ENCODE peak calls at places on chromosome 4, in five cellular contexts. G, P, O, N and H are unnamed samples.
A peak's percentile ranks its signal among the peaks of the same experiment; 100 is the strongest.

GRCh38 chr4:48375651-48376291 is 34.4 kb downstream of the SLAIN2 start:
- DNase-seq in P (no peak), O (no peak), G (peak; percentile 96), N (peak; percentile 27), H (peak; percentile 89)

GRCh38 chr4:111602848-111603247 is 542.4 kb upstream of the FAM241A start:
- DNase-seq in N (no peak), G (peak; percentile 28), P (no peak), O (no peak), H (peak; percentile 1)

GRCh38 chr4:108596389-108596788 is 24.0 kb upstream of the RPL34 start:
- DNase-seq in N (no peak), O (no peak), G (peak; percentile 9), P (no peak), H (no peak)

GRCh38 chr4:149344436-149344835 is 471.2 kb downstream of the IQCM start:
- DNase-seq in N (no peak), P (no peak), O (no peak), G (peak; percentile 34), H (peak; percentile 47)

GRCh38 chr4:109801895-109802319 is at the start of gene CFI:
- DNase-seq in P (no peak), N (no peak), G (peak; percentile 32), O (no peak), H (peak; percentile 57)

GRCh38 chr4:47287735-47288134 is 175.8 kb downstream of the COMMD8 start:
- DNase-seq in G (peak; percentile 87), O (no peak), P (no peak), N (peak; percentile 27), H (peak; percentile 79)

GRCh38 chr4:3257125-3257690 is 8.2 kb downstream of the MSANTD1 start:
- DNase-seq in P (no peak), O (no peak), G (no peak), N (no peak), H (no peak)

GRCh38 chr4:147560632-147561031 is 56.6 kb upstream of the TMEM184C start:
- DNase-seq in N (no peak), P (no peak), G (peak; percentile 82), O (no peak), H (peak; percentile 69)

GRCh38 chr4:168863719-168864632 is 146.1 kb downstream of the CBR4 start:
- DNase-seq in G (no peak), O (no peak), P (no peak), N (no peak), H (no peak)

GRCh38 chr4:73864365-73864764 is 4.8 kb upstream of the CXCL1 start:
- DNase-seq in P (no peak), O (peak; percentile 55), G (no peak), N (no peak), H (no peak)

GRCh38 chr4:15020502-15021286 is 18.4 kb downstream of the CPEB2 start:
- DNase-seq in G (no peak), O (no peak), P (no peak), N (no peak), H (no peak)

GRCh38 chr4:152382057-152382785 is 153.7 kb downstream of the FBXW7 start:
- DNase-seq in P (no peak), N (no peak), O (no peak), G (peak; percentile 21), H (peak; percentile 37)

GRCh38 chr4:70624226-70624793 is 4.2 kb upstream of the ENAM start:
- DNase-seq in P (no peak), N (no peak), G (no peak), O (no peak), H (no peak)

GRCh38 chr4:65653740-65654361 is 16.4 kb downstream of the EPHA5 start:
- DNase-seq in N (no peak), P (no peak), G (no peak), O (no peak), H (no peak)

GRCh38 chr4:73257242-73257994 is 1.2 kb downstream of the ANKRD17 start:
- DNase-seq in O (peak; percentile 44), N (peak; percentile 76), G (peak; percentile 85), P (peak; percentile 38), H (peak; percentile 92)

GRCh38 chr4:56655627-56656345 is 25.3 kb downstream of the HOPX start:
- DNase-seq in O (no peak), P (no peak), G (no peak), N (no peak), H (no peak)

GRCh38 chr4:2932951-2933565 is 30.1 kb downstream of the NOP14 start:
- DNase-seq in P (no peak), N (no peak), G (no peak), O (no peak), H (no peak)

GRCh38 chr4:159206427-159206871 is 103.6 kb downstream of the RAPGEF2 start:
- DNase-seq in G (peak; percentile 76), O (no peak), N (no peak), P (no peak), H (peak; percentile 21)

GRCh38 chr4:140237616-140238352 is 83.8 kb upstream of the MAML3 start:
- DNase-seq in N (peak; percentile 97), P (peak; percentile 84), O (peak; percentile 90), G (peak; percentile 93), H (peak; percentile 72)

GRCh38 chr4:3047464-3048286 is 26.7 kb downstream of the HTT-AS start:
- DNase-seq in G (peak; percentile 39), N (peak; percentile 84), P (peak; percentile 37), O (peak; percentile 86), H (peak; percentile 64)

GRCh38 chr4:158896459-158897238 is 127.8 kb downstream of the FNIP2 start:
- DNase-seq in P (no peak), N (no peak), G (no peak), O (no peak), H (peak; percentile 43)

GRCh38 chr4:111537861-111538260 is 607.4 kb upstream of the FAM241A start:
- DNase-seq in O (no peak), N (no peak), P (no peak), G (peak; percentile 60), H (peak; percentile 63)

GRCh38 chr4:110290511-110290910 is 92.1 kb upstream of the ELOVL6 start:
- DNase-seq in G (no peak), O (no peak), P (no peak), N (no peak), H (no peak)

GRCh38 chr4:75101906-75102888 is 169.3 kb downstream of the PARM1 start:
- DNase-seq in G (no peak), N (no peak), O (no peak), P (no peak), H (no peak)

GRCh38 chr4:24794916-24795665 is at the start of gene SOD3:
- DNase-seq in N (peak; percentile 92), P (peak; percentile 48), G (peak; percentile 86), O (peak; percentile 93), H (peak; percentile 69)

GRCh38 chr4:145544998-145545397 is 63.3 kb downstream of the SMAD1 start:
- DNase-seq in G (no peak), O (no peak), P (no peak), N (no peak), H (peak; percentile 7)

GRCh38 chr4:23889814-23890269 is at the start of gene PPARGC1A:
- DNase-seq in P (peak; percentile 35), O (no peak), N (no peak), G (peak; percentile 50), H (peak; percentile 67)

GRCh38 chr4:149555146-149555545 is 260.5 kb downstream of the IQCM start:
- DNase-seq in O (no peak), N (no peak), G (no peak), P (no peak), H (no peak)

GRCh38 chr4:16544251-16544721 is 318.0 kb upstream of the TAPT1 start:
- DNase-seq in O (no peak), N (peak; percentile 63), G (no peak), P (no peak), H (no peak)

GRCh38 chr4:76641758-76642157 is 206.7 kb downstream of the SHROOM3 start:
- DNase-seq in P (no peak), O (no peak), N (no peak), G (no peak), H (no peak)

GRCh38 chr4:36244257-36245084 is at the start of gene ARAP2:
- DNase-seq in N (peak; percentile 84), G (peak; percentile 4), O (peak; percentile 51), P (peak; percentile 35), H (peak; percentile 13)

GRCh38 chr4:73446336-73446938 is 10.4 kb downstream of the AFP start:
- DNase-seq in P (peak; percentile 18), N (peak; percentile 3), G (peak; percentile 63), O (no peak), H (peak; percentile 60)

GRCh38 chr4:74934016-74934821 is 1.3 kb downstream of the PARM1 start:
- DNase-seq in O (peak; percentile 47), P (no peak), G (peak; percentile 14), N (peak; percentile 75), H (peak; percentile 78)

GRCh38 chr4:3252480-3252828 is 3.5 kb downstream of the MSANTD1 start:
- DNase-seq in N (no peak), P (no peak), O (no peak), G (no peak), H (no peak)

GRCh38 chr4:10105421-10105820 is 11.2 kb downstream of the WDR1 start:
- DNase-seq in N (no peak), O (no peak), G (no peak), P (no peak), H (no peak)
- H3K79me1 ChIP-seq in N (no peaks in the 10 kb centered on the region), O (peaks cover 7% of the 10 kb centered on the region), G (peaks cover 62% of the 10 kb centered on the region), P (peaks cover 8% of the 10 kb centered on the region), H (no peaks in the 10 kb centered on the region)

GRCh38 chr4:182881928-182882327 is 35.3 kb downstream of the DCTD start:
- DNase-seq in G (no peak), N (no peak), O (no peak), P (no peak), H (no peak)
- H3K79me1 ChIP-seq in G (peaks cover 12% of the 10 kb centered on the region), N (no peaks in the 10 kb centered on the region), O (no peaks in the 10 kb centered on the region), P (no peaks in the 10 kb centered on the region), H (peaks cover 21% of the 10 kb centered on the region)

GRCh38 chr4:5878359-5878758 is 14.5 kb downstream of the CRMP1 start:
- DNase-seq in P (no peak), N (no peak), O (no peak), G (no peak), H (no peak)
- H3K79me1 ChIP-seq in P (peaks cover 17% of the 10 kb centered on the region), N (no peaks in the 10 kb centered on the region), O (peaks cover 36% of the 10 kb centered on the region), G (no peaks in the 10 kb centered on the region), H (no peaks in the 10 kb centered on the region)

DNA sequence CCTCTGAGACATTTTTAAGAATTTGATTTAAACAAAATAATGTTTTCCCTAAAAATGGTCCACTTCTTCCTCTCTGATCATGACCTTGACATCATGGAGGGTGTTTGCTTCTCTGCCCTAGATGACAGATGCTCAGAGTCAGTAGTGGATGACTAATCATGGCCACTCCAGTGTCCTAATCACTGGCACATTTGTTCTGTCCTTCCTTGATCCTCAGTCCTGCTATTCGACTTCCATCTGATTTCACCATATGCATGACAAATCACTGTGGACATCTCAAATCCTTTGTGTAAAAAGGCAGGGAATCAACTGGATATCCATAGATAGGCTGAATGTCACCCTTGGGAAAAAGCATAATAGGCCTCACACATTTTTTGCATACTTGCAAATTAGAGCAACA is 9.0 kb downstream of the CRMP1 start:
- DNase-seq in P (no peak), G (no peak), N (no peak), O (no peak), H (peak; percentile 19)
- H3K79me1 ChIP-seq in P (peaks cover 22% of the 10 kb centered on the region), G (no peaks in the 10 kb centered on the region), N (no peaks in the 10 kb centered on the region), O (peaks cover 21% of the 10 kb centered on the region), H (no peaks in the 10 kb centered on the region)

GRCh38 chr4:5881340-5881739 is 11.5 kb downstream of the CRMP1 start:
- DNase-seq in P (no peak), G (peak; percentile 6), O (no peak), N (no peak), H (no peak)

GRCh38 chr4:5884804-5885203 is 8.1 kb downstream of the CRMP1 start:
- DNase-seq in G (no peak), P (no peak), O (no peak), N (no peak), H (no peak)

GRCh38 chr4:5885733-5886132 is 7.2 kb downstream of the CRMP1 start:
- DNase-seq in O (no peak), N (no peak), P (no peak), G (no peak), H (no peak)

GRCh38 chr4:5887011-5887360 is 5.9 kb downstream of the CRMP1 start:
- DNase-seq in G (no peak), P (no peak), O (no peak), N (no peak), H (no peak)

GRCh38 chr4:5882947-5883346 is 9.9 kb downstream of the CRMP1 start:
- DNase-seq in G (no peak), P (no peak), N (no peak), O (no peak), H (no peak)
- H3K79me1 ChIP-seq in G (no peaks in the 10 kb centered on the region), P (peaks cover 22% of the 10 kb centered on the region), N (no peaks in the 10 kb centered on the region), O (peaks cover 22% of the 10 kb centered on the region), H (no peaks in the 10 kb centered on the region)